ENCODE peak calls at places on chromosomes 6 and 20, in five cellular contexts. T is renal cortical epithelial cell, C is SK-MEL-5, W is immature natural killer cell, S is AG04450. O is an unnamed sample.

GRCh38 chr20:3436864-3437574 is 29.6 kb upstream of the DNAAF9 start:
- DNase-seq in T (peak), C (no peak), W (no peak), S (no peak), O (no peak)

GRCh38 chr6:116476021-116476678 is 15.0 kb downstream of the CALHM6 start:
- DNase-seq in T (peak), C (no peak), W (peak), S (no peak), O (no peak)

GRCh38 chr20:6626805-6627204 is 140.7 kb upstream of the BMP2 start:
- DNase-seq in T (no peak), C (peak), W (no peak), S (no peak), O (no peak)

GRCh38 chr20:33791959-33792597 is 19.1 kb upstream of the CHMP4B start:
- DNase-seq in T (no peak), C (peak), W (peak), S (no peak), O (peak)

GRCh38 chr6:111581957-111582356 is 23.7 kb downstream of the TRAF3IP2 start:
- DNase-seq in T (no peak), C (no peak), W (no peak), S (no peak), O (no peak)

GRCh38 chr6:21593927-21594421 is 423 bp downstream of the SOX4 start:
- DNase-seq in T (no peak), C (no peak), W (peak), S (no peak), O (no peak)

GRCh38 chr6:54473328-54473727 is 165.1 kb downstream of the TINAG start:
- DNase-seq in T (no peak), C (no peak), W (no peak), S (no peak), O (no peak)

GRCh38 chr6:113994934-113995342 is 24.0 kb upstream of the HDAC2 start:
- DNase-seq in T (peak), C (peak), W (no peak), S (peak), O (peak)

GRCh38 chr6:135025775-135026174 is 28.8 kb downstream of the HBS1L start:
- DNase-seq in T (no peak), C (no peak), W (no peak), S (no peak), O (no peak)

GRCh38 chr20:10337291-10337690 is 96.7 kb downstream of the MKKS start:
- DNase-seq in T (no peak), C (no peak), W (no peak), S (no peak), O (no peak)

GRCh38 chr20:48635791-48636267 is 192.0 kb downstream of the PREX1 start:
- DNase-seq in T (no peak), C (peak), W (peak), S (no peak), O (peak)

GRCh38 chr20:957544-957943 is 41.4 kb upstream of the ANGPT4 start:
- DNase-seq in T (no peak), C (peak), W (no peak), S (no peak), O (no peak)

GRCh38 chr6:10316327-10316726 is 98.5 kb downstream of the TFAP2A start:
- DNase-seq in T (no peak), C (peak), W (no peak), S (peak), O (no peak)

GRCh38 chr20:51926670-51927305 is 124.5 kb upstream of the SALL4 start:
- DNase-seq in T (peak), C (no peak), W (no peak), S (no peak), O (no peak)

GRCh38 chr20:11084508-11084907 is 410.7 kb upstream of the JAG1 start:
- DNase-seq in T (no peak), C (no peak), W (no peak), S (no peak), O (no peak)

GRCh38 chr6:53095270-53095669 is 30.1 kb downstream of the FBXO9 start:
- DNase-seq in T (no peak), C (no peak), W (no peak), S (no peak), O (no peak)

GRCh38 chr20:43916875-43917371 is 2.3 kb downstream of the TOX2 start:
- DNase-seq in T (no peak), C (no peak), W (no peak), S (no peak), O (peak)

GRCh38 chr6:39214846-39215639 is 14.2 kb downstream of the KCNK5 start:
- DNase-seq in T (peak), C (no peak), W (no peak), S (no peak), O (no peak)

GRCh38 chr20:1269235-1269634 is 3.1 kb downstream of the SNPH start:
- DNase-seq in T (no peak), C (no peak), W (no peak), S (no peak), O (no peak)

GRCh38 chr6:133854167-133854632 is 34.7 kb upstream of the TCF21 start:
- DNase-seq in T (no peak), C (no peak), W (no peak), S (no peak), O (no peak)

GRCh38 chr6:79040083-79040482 is 38.0 kb downstream of the PHIP start:
- DNase-seq in T (peak), C (no peak), W (no peak), S (no peak), O (no peak)

GRCh38 chr6:100618349-100618671 is 153.6 kb upstream of the SIM1 start:
- DNase-seq in T (no peak), C (no peak), W (no peak), S (no peak), O (no peak)

GRCh38 chr6:105593056-105593455 is 190.2 kb upstream of the PREP start:
- DNase-seq in T (no peak), C (peak), W (no peak), S (no peak), O (no peak)

GRCh38 chr6:5287205-5287965 is 26.1 kb downstream of the FARS2 start:
- DNase-seq in T (peak), C (no peak), W (no peak), S (peak), O (no peak)

GRCh38 chr6:2468601-2468955 is 223.2 kb upstream of the GMDS start:
- DNase-seq in T (no peak), C (no peak), W (no peak), S (no peak), O (no peak)